ENCODE peak calls at places on chromosomes 11 and 22, in seven cellular contexts. D, C, K, N, Q, T and F are unnamed samples.

GRCh38 chr11:126840201-126840886 is 160.2 kb downstream of the KIRREL3 start:
- DNase-seq in D (no peak), C (no peak), K (no peak), N (peak; percentile 25), Q (peak; percentile 52), T (no peak), F (no peak)

GRCh38 chr22:20606041-20606783 is 98.8 kb downstream of the MED15 start:
- DNase-seq in D (peak; percentile 66), C (peak; percentile 43), K (no peak), N (peak; percentile 18), Q (no peak), T (no peak), F (peak; percentile 83)

GRCh38 chr11:20342347-20343279 is 20.9 kb upstream of the HTATIP2 start:
- DNase-seq in D (no peak), C (no peak), K (no peak), N (no peak), Q (no peak), T (no peak), F (no peak)

GRCh38 chr11:16000065-16000464 is 356.3 kb downstream of the SOX6 start:
- DNase-seq in D (no peak), C (no peak), K (no peak), N (no peak), Q (peak; percentile 16), T (no peak), F (peak; percentile 11)

GRCh38 chr11:48083427-48083826 is 103.1 kb downstream of the PTPRJ start:
- DNase-seq in D (no peak), C (no peak), K (no peak), N (no peak), Q (no peak), T (no peak), F (no peak)

GRCh38 chr11:63567044-63567840 is 4.1 kb upstream of the PLAAT2 start:
- DNase-seq in D (peak; percentile 85), C (peak; percentile 88), K (peak; percentile 62), N (peak; percentile 100), Q (peak; percentile 55), T (no peak), F (peak; percentile 61)

GRCh38 chr11:62295504-62295903 is 3.4 kb downstream of the SCGB1D4 start:
- DNase-seq in D (peak; percentile 25), C (no peak), K (no peak), N (no peak), Q (no peak), T (no peak), F (peak; percentile 62)

GRCh38 chr11:129442171-129442570 is 66.5 kb downstream of the BARX2 start:
- DNase-seq in D (no peak), C (no peak), K (no peak), N (no peak), Q (no peak), T (no peak), F (no peak)

GRCh38 chr11:8268530-8269461 is 5.1 kb upstream of the LMO1 start:
- DNase-seq in D (no peak), C (no peak), K (no peak), N (no peak), Q (no peak), T (peak; percentile 55), F (no peak)

GRCh38 chr22:50218996-50219727 is 18.4 kb downstream of the SELENOO start:
- DNase-seq in D (peak; percentile 41), C (peak; percentile 47), K (peak; percentile 91), N (peak; percentile 7), Q (no peak), T (peak; percentile 88), F (peak; percentile 82)

GRCh38 chr11:316891-317291 is 3.1 kb downstream of the IFITM1 start:
- DNase-seq in D (no peak), C (no peak), K (no peak), N (no peak), Q (no peak), T (no peak), F (no peak)

GRCh38 chr11:19963697-19964340 is 196.5 kb downstream of the DBX1 start:
- DNase-seq in D (no peak), C (no peak), K (no peak), N (peak; percentile 62), Q (no peak), T (no peak), F (no peak)

GRCh38 chr11:33869511-33870422 is 22.1 kb downstream of the LMO2 start:
- DNase-seq in D (peak; percentile 34), C (no peak), K (peak; percentile 62), N (no peak), Q (no peak), T (peak; percentile 83), F (peak; percentile 79)

GRCh38 chr11:134270250-134270714 is 5.9 kb upstream of the GLB1L3 start:
- DNase-seq in D (no peak), C (peak; percentile 36), K (no peak), N (no peak), Q (no peak), T (no peak), F (no peak)

GRCh38 chr11:102491969-102492368 is 38.6 kb downstream of the MMP7 start:
- DNase-seq in D (no peak), C (no peak), K (no peak), N (no peak), Q (no peak), T (no peak), F (no peak)

GRCh38 chr11:70506986-70507385 is 108.7 kb downstream of the CTTN start:
- DNase-seq in D (no peak), C (no peak), K (peak; percentile 13), N (no peak), Q (no peak), T (no peak), F (no peak)